ENCODE peak calls at places on chromosome 15, in six cellular contexts. E is NCI-H446 treated with DMSO at 0.1 percent for 48 hours, U is glutamatergic neuron, A is fibroblast of mammary gland, M is choroid plexus epithelial cell, G is kidney epithelial cell. F is an unnamed sample.

GRCh38 chr15:39300451-39301153 is 280.3 kb upstream of the THBS1 start:
- DNase-seq in M (peak), G (peak), E (no peak), U (no peak), A (peak), F (peak)

GRCh38 chr15:40259021-40259420 is 20.2 kb downstream of the PAK6 start:
- DNase-seq in G (no peak), E (no peak), U (no peak), A (no peak), M (no peak), F (no peak)

GRCh38 chr15:48602358-48603122 is 43.0 kb downstream of the FBN1 start:
- DNase-seq in U (no peak), A (peak), M (peak), G (peak), E (no peak), F (peak)

GRCh38 chr15:68383161-68384074 is 48.5 kb downstream of the ITGA11 start:
- DNase-seq in U (no peak), M (peak), A (peak), E (no peak), G (no peak), F (peak)

GRCh38 chr15:75098371-75098770 is 75.0 kb downstream of the PPCDC start:
- DNase-seq in M (no peak), A (no peak), U (no peak), G (no peak), E (no peak), F (no peak)

GRCh38 chr15:89649013-89649625 is 6.1 kb downstream of the KIF7 start:
- DNase-seq in M (no peak), E (no peak), A (no peak), G (no peak), U (no peak), F (no peak)

GRCh38 chr15:63420333-63420741 is 38.7 kb upstream of the CA12 start:
- DNase-seq in A (no peak), M (peak), E (no peak), U (no peak), G (no peak), F (no peak)

GRCh38 chr15:87212041-87212440 is 1044.5 kb downstream of the NTRK3 start:
- DNase-seq in M (no peak), G (no peak), E (no peak), A (no peak), U (no peak), F (peak)

GRCh38 chr15:77821188-77821958 is 188.7 kb upstream of the LINGO1 start:
- DNase-seq in E (no peak), U (peak), A (peak), M (peak), G (no peak), F (peak)

GRCh38 chr15:63506537-63507035 is 2.2 kb downstream of the USP3 start:
- DNase-seq in U (no peak), E (no peak), G (no peak), M (no peak), A (peak), F (no peak)

GRCh38 chr15:96818861-96819260 is 488.4 kb downstream of the NR2F2 start:
- DNase-seq in A (no peak), E (no peak), U (no peak), G (no peak), M (no peak), F (no peak)

GRCh38 chr15:95059346-95059905 is 828.1 kb downstream of the MCTP2 start:
- DNase-seq in G (no peak), U (no peak), M (no peak), A (no peak), E (no peak), F (no peak)

GRCh38 chr15:53665930-53666329 is 93.5 kb downstream of the WDR72 start:
- DNase-seq in M (no peak), E (no peak), A (no peak), U (no peak), G (no peak), F (peak)

GRCh38 chr15:64653757-64654156 is 121.6 kb downstream of the RBPMS2 start:
- DNase-seq in U (no peak), E (peak), A (peak), M (peak), G (no peak), F (peak)

GRCh38 chr15:51267714-51268105 is 70.7 kb downstream of the CYP19A1 start:
- DNase-seq in M (peak), U (no peak), G (no peak), A (no peak), E (no peak), F (no peak)